ENCODE peak calls at places on chromosomes 7 and 10, in eight cellular contexts. One of them, this sample, is unnamed. For H3K27me3, the result is how much of the 10 kb centered on the place peaks cover.

GRCh38 chr7:139543801-139544603 is 20.5 kb downstream of the CLEC2L start:
- DNase-seq in spleen: no peak
- DNase-seq in prostate gland: no peak
- DNase-seq in psoas muscle: no peak
- DNase-seq in heart right ventricle: no peak
- DNase-seq in BE2C: peak
- DNase-seq in ovary: no peak
- DNase-seq in colonic mucosa: no peak
- DNase-seq in this sample: no peak

GRCh38 chr7:158814637-158815036 is 14.7 kb downstream of the ESYT2 start:
- DNase-seq in spleen: no peak
- DNase-seq in prostate gland: no peak
- DNase-seq in psoas muscle: no peak
- DNase-seq in heart right ventricle: no peak
- DNase-seq in BE2C: no peak
- DNase-seq in ovary: no peak
- DNase-seq in colonic mucosa: no peak
- DNase-seq in this sample: no peak

GRCh38 chr10:103542764-103543616 is 49.5 kb downstream of the NEURL1 start:
- DNase-seq in spleen: peak
- DNase-seq in prostate gland: peak
- DNase-seq in psoas muscle: no peak
- DNase-seq in heart right ventricle: no peak
- DNase-seq in BE2C: peak
- DNase-seq in ovary: no peak
- DNase-seq in colonic mucosa: peak
- DNase-seq in this sample: peak

GRCh38 chr7:74287303-74288033 is 1.7 kb upstream of the CLIP2 start:
- DNase-seq in spleen: no peak
- DNase-seq in prostate gland: no peak
- DNase-seq in psoas muscle: no peak
- DNase-seq in heart right ventricle: no peak
- DNase-seq in BE2C: no peak
- DNase-seq in ovary: no peak
- DNase-seq in colonic mucosa: peak
- DNase-seq in this sample: no peak

GRCh38 chr10:6194291-6194690 is 8.4 kb upstream of the PFKFB3 start:
- DNase-seq in spleen: no peak
- DNase-seq in prostate gland: no peak
- DNase-seq in psoas muscle: no peak
- DNase-seq in heart right ventricle: no peak
- DNase-seq in BE2C: no peak
- DNase-seq in ovary: no peak
- DNase-seq in colonic mucosa: no peak
- DNase-seq in this sample: no peak

GRCh38 chr7:157464111-157464970 is 127.5 kb downstream of the DNAJB6 start:
- DNase-seq in spleen: peak
- DNase-seq in prostate gland: no peak
- DNase-seq in psoas muscle: no peak
- DNase-seq in heart right ventricle: no peak
- DNase-seq in BE2C: no peak
- DNase-seq in ovary: no peak
- DNase-seq in colonic mucosa: no peak
- DNase-seq in this sample: peak

GRCh38 chr7:80614911-80615310 is 23.5 kb upstream of the CD36 start:
- DNase-seq in spleen: no peak
- DNase-seq in prostate gland: no peak
- DNase-seq in psoas muscle: no peak
- DNase-seq in heart right ventricle: no peak
- DNase-seq in BE2C: no peak
- DNase-seq in ovary: no peak
- DNase-seq in colonic mucosa: no peak
- DNase-seq in this sample: no peak

GRCh38 chr10:87101996-87102395 is 7.0 kb downstream of the SHLD2 start:
- DNase-seq in spleen: no peak
- DNase-seq in prostate gland: no peak
- DNase-seq in psoas muscle: no peak
- DNase-seq in heart right ventricle: no peak
- DNase-seq in BE2C: no peak
- DNase-seq in ovary: no peak
- DNase-seq in colonic mucosa: no peak
- DNase-seq in this sample: no peak

GRCh38 chr10:49167629-49168540 is 20.3 kb downstream of the TMEM273 start:
- DNase-seq in spleen: no peak
- DNase-seq in prostate gland: no peak
- DNase-seq in psoas muscle: no peak
- DNase-seq in heart right ventricle: no peak
- DNase-seq in BE2C: no peak
- DNase-seq in ovary: no peak
- DNase-seq in colonic mucosa: peak
- DNase-seq in this sample: no peak

GRCh38 chr7:38630720-38631673 is at the start of gene AMPH:
- DNase-seq in spleen: peak
- DNase-seq in prostate gland: no peak
- DNase-seq in psoas muscle: peak
- DNase-seq in heart right ventricle: peak
- DNase-seq in BE2C: peak
- DNase-seq in ovary: peak
- DNase-seq in colonic mucosa: peak
- DNase-seq in this sample: peak

GRCh38 chr10:85510682-85511081 is 855.9 kb downstream of the GRID1 start:
- DNase-seq in spleen: no peak
- DNase-seq in prostate gland: no peak
- DNase-seq in psoas muscle: no peak
- DNase-seq in heart right ventricle: no peak
- DNase-seq in BE2C: no peak
- DNase-seq in ovary: no peak
- DNase-seq in colonic mucosa: no peak
- DNase-seq in this sample: no peak

GRCh38 chr7:132116369-132116768 is 459.9 kb downstream of the PLXNA4 start:
- DNase-seq in spleen: no peak
- DNase-seq in prostate gland: no peak
- DNase-seq in psoas muscle: no peak
- DNase-seq in heart right ventricle: no peak
- DNase-seq in BE2C: no peak
- DNase-seq in ovary: no peak
- DNase-seq in colonic mucosa: no peak
- DNase-seq in this sample: no peak

GRCh38 chr10:8048281-8049008 is 6.0 kb upstream of the GATA3 start:
- DNase-seq in spleen: no peak
- DNase-seq in prostate gland: no peak
- DNase-seq in psoas muscle: peak
- DNase-seq in heart right ventricle: no peak
- DNase-seq in BE2C: peak
- DNase-seq in ovary: no peak
- DNase-seq in colonic mucosa: no peak
- DNase-seq in this sample: no peak

GRCh38 chr10:87861953-87862643 is 1.2 kb downstream of the KLLN start:
- DNase-seq in spleen: peak
- DNase-seq in prostate gland: peak
- DNase-seq in psoas muscle: peak
- DNase-seq in heart right ventricle: peak
- DNase-seq in BE2C: peak
- DNase-seq in ovary: peak
- DNase-seq in colonic mucosa: peak
- DNase-seq in this sample: peak

GRCh38 chr7:48976268-48976667 is 51.9 kb downstream of the CDC14C start:
- DNase-seq in spleen: no peak
- DNase-seq in prostate gland: no peak
- DNase-seq in psoas muscle: no peak
- DNase-seq in heart right ventricle: no peak
- DNase-seq in BE2C: no peak
- DNase-seq in ovary: no peak
- DNase-seq in colonic mucosa: no peak
- DNase-seq in this sample: no peak

GRCh38 chr10:22553452-22553995 is 160.9 kb downstream of the PIP4K2A start:
- DNase-seq in spleen: no peak
- DNase-seq in prostate gland: no peak
- DNase-seq in psoas muscle: no peak
- DNase-seq in heart right ventricle: no peak
- DNase-seq in BE2C: no peak
- DNase-seq in ovary: no peak
- DNase-seq in colonic mucosa: no peak
- DNase-seq in this sample: no peak

GRCh38 chr7:49099587-49100326 is 175.4 kb downstream of the CDC14C start:
- DNase-seq in spleen: no peak
- DNase-seq in prostate gland: no peak
- DNase-seq in psoas muscle: no peak
- DNase-seq in heart right ventricle: no peak
- DNase-seq in BE2C: no peak
- DNase-seq in ovary: no peak
- DNase-seq in colonic mucosa: no peak
- DNase-seq in this sample: no peak

GRCh38 chr10:55628260-55628701 is 732.8 kb downstream of the ZWINT start:
- DNase-seq in spleen: no peak
- DNase-seq in prostate gland: no peak
- DNase-seq in psoas muscle: no peak
- DNase-seq in heart right ventricle: no peak
- DNase-seq in BE2C: peak
- DNase-seq in ovary: no peak
- DNase-seq in colonic mucosa: peak
- DNase-seq in this sample: peak

DNA sequence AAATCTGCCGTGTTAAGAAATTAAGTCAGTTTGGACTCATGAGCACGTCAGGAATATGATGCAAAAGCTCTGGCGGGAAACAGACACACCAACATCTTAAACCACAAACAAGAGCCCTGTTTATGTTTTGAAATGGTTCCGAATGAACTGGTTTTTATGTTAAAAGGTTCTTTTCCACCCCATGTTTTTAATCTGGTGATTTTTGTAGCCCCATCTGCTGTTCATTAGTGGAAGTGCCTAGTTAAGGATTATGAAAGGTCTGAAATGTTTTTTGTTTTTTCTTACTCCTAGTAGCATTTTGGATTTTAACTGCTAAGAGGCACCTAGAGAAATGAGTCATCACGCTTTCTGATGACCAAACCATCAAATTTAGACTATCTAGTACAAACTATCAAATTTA is 404.1 kb upstream of the MKI67 start:
- DNase-seq in spleen: no peak
- DNase-seq in prostate gland: no peak
- DNase-seq in psoas muscle: no peak
- DNase-seq in heart right ventricle: no peak
- DNase-seq in BE2C: no peak
- DNase-seq in ovary: no peak
- DNase-seq in colonic mucosa: no peak
- DNase-seq in this sample: no peak
- TF ChIP-seq CTCF in spleen: no peak
- TF ChIP-seq CTCF in prostate gland: peak
- TF ChIP-seq CTCF in psoas muscle: peak
- TF ChIP-seq CTCF in heart right ventricle: peak
- TF ChIP-seq CTCF in BE2C: peak
- TF ChIP-seq CTCF in ovary: no peak
- TF ChIP-seq CTCF in colonic mucosa: peak
- TF ChIP-seq CTCF in this sample: peak

DNA sequence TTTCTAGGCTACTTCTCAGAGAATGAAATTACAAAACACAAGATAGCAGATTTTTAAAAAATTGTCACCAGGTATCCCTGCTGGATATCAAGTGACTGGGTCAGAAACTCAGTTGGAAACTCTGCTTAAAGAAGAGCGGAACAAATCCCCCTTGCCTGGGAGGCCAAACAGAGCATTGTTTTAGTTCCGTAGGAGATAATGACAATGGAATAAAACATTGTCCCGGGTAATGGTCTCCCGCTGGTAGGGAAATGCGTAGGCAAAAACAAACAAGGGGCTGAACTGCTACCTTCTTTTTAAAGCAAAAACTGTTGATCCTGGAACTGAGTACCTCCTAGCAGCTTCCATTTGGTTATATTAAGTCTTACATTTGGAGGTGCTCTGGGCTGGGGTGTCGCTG is 21.3 kb upstream of the VAX1 start:
- DNase-seq in spleen: no peak
- DNase-seq in prostate gland: no peak
- DNase-seq in psoas muscle: no peak
- DNase-seq in heart right ventricle: no peak
- DNase-seq in BE2C: no peak
- DNase-seq in ovary: no peak
- DNase-seq in colonic mucosa: no peak
- DNase-seq in this sample: no peak
- H3K27me3 ChIP-seq in spleen: half or more
- H3K27me3 ChIP-seq in prostate gland: under half
- H3K27me3 ChIP-seq in psoas muscle: under half
- H3K27me3 ChIP-seq in heart right ventricle: half or more
- H3K27me3 ChIP-seq in BE2C: half or more
- H3K27me3 ChIP-seq in ovary: under half
- H3K27me3 ChIP-seq in colonic mucosa: half or more
- H3K27me3 ChIP-seq in this sample: half or more

DNA sequence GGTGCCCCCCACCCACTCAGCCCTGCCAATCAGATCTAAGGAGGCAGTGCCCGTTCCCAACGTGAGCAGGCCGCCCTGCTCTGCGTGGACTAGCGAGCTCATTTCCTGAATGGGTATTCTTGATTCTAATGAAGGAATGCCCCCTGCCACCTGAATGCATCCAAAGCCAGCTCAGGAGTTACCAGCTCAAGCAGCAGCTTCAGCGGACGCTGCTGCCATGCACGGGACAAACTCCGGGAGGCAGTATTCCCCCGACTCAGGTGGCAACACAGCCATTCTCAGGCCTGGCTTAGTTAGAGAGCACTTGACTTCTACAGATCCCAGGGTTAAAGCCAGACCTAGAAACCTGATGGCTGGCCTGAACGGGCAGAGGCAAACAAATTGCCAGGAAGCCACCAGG is 25.8 kb downstream of the PSAP start:
- DNase-seq in spleen: peak
- DNase-seq in prostate gland: no peak
- DNase-seq in psoas muscle: no peak
- DNase-seq in heart right ventricle: no peak
- DNase-seq in BE2C: no peak
- DNase-seq in ovary: no peak
- DNase-seq in colonic mucosa: no peak
- DNase-seq in this sample: no peak
- TF ChIP-seq CTCF in spleen: no peak
- TF ChIP-seq CTCF in prostate gland: no peak
- TF ChIP-seq CTCF in psoas muscle: no peak
- TF ChIP-seq CTCF in heart right ventricle: no peak
- TF ChIP-seq CTCF in BE2C: peak
- TF ChIP-seq CTCF in ovary: no peak
- TF ChIP-seq CTCF in colonic mucosa: no peak
- TF ChIP-seq CTCF in this sample: no peak

DNA sequence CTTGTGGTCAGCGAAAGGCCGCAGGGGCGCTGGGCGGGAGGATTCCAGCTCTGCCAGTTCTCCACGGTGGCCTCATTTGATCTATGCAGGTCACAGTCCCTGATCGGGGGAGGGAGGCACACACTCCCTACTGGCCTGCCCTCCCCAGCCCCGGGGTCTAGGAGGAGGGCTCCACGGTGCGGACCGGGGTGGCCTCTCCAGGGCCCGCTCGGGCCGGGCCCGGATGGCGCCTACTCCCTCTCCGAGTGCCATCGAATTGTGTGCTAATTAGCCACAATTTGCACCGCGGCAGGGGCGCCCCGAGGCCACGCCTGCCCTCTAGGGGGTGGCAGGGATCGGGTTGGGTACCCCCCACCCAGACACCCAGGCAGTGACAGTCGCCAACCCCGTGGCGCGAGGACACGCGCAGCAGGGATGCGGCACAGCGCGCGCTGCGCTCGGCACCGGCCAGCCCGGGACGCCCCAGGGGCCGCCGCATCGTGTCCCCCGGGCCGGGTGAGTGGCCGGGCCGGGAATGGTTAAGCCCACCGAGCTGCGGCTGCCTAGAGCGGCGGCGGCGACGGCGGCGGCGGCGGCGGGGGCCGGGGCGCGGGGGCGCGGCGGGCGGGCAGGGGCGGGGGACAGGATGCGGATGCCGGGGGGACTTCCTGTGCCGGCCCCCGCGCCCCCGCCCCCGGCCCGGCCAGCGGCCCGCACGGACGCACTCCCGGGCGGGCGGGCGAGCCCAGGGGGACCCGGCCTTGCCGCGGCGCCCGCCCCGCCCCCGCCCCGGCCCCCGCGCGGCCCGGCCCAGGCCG is at the start of gene ZNF853:
- DNase-seq in spleen: peak
- DNase-seq in prostate gland: no peak
- DNase-seq in psoas muscle: no peak
- DNase-seq in heart right ventricle: no peak
- DNase-seq in BE2C: no peak
- DNase-seq in ovary: peak
- DNase-seq in colonic mucosa: no peak
- DNase-seq in this sample: no peak
- H3K27me3 ChIP-seq in spleen: under half
- H3K27me3 ChIP-seq in prostate gland: under half
- H3K27me3 ChIP-seq in psoas muscle: under half
- H3K27me3 ChIP-seq in heart right ventricle: under half
- H3K27me3 ChIP-seq in BE2C: under half
- H3K27me3 ChIP-seq in ovary: under half
- H3K27me3 ChIP-seq in colonic mucosa: under half
- H3K27me3 ChIP-seq in this sample: under half

This sample was measured in suprapubic skin.